ENCODE peak calls at places on chromosomes 1 and 21, in eight cellular contexts. G is GM23338, H is MM.1S, U is HCT116, Q is OCI-LY7, N is neural progenitor cell, X is PC-3, A is hepatocyte. C is an unnamed sample.

GRCh38 chr1:225480825-225481434 is 53.1 kb upstream of the LBR start:
- DNase-seq in H (peak), A (peak), U (peak), G (peak), N (peak), X (peak), Q (peak), C (peak)

GRCh38 chr1:53689223-53689622 is 49.7 kb downstream of the GLIS1 start:
- DNase-seq in N (no peak), G (no peak), X (no peak), H (no peak), Q (no peak), U (no peak), A (no peak), C (no peak)

GRCh38 chr1:53498555-53499142 is 39.5 kb downstream of the DMRTB1 start:
- DNase-seq in U (no peak), A (no peak), G (no peak), X (peak), Q (no peak), N (no peak), H (no peak), C (peak)

GRCh38 chr21:22128671-22129070 is 1130.5 kb downstream of the NCAM2 start:
- DNase-seq in A (no peak), N (no peak), H (no peak), U (no peak), X (no peak), G (no peak), Q (no peak), C (no peak)

GRCh38 chr21:28632718-28633408 is 359.8 kb downstream of the LTN1 start:
- DNase-seq in U (no peak), Q (no peak), N (peak), G (peak), A (no peak), H (no peak), X (peak), C (peak)

GRCh38 chr1:67735806-67736627 is 51.0 kb downstream of the GADD45A start:
- DNase-seq in H (peak), A (peak), Q (peak), G (no peak), N (peak), X (peak), U (peak), C (peak)

GRCh38 chr1:9291914-9292360 is 757 bp upstream of the SPSB1 start:
- DNase-seq in U (no peak), A (peak), H (no peak), N (peak), X (peak), G (peak), Q (no peak), C (peak)

GRCh38 chr1:77282187-77282865 is 507 bp downstream of the AK5 start:
- DNase-seq in G (peak), U (no peak), H (peak), A (peak), X (peak), N (peak), Q (no peak), C (peak)

GRCh38 chr1:174258148-174258550 is 98.8 kb downstream of the RABGAP1L start:
- DNase-seq in U (peak), A (peak), H (peak), Q (peak), N (peak), G (peak), X (peak), C (peak)

GRCh38 chr1:229271448-229272120 is 673 bp downstream of the RAB4A start:
- DNase-seq in X (peak), N (peak), G (peak), U (no peak), H (peak), A (peak), Q (peak), C (peak)

GRCh38 chr1:247332901-247333361 is 1.3 kb upstream of the ZNF496 start:
- DNase-seq in Q (no peak), U (no peak), X (peak), A (peak), G (peak), N (peak), H (no peak), C (peak)

GRCh38 chr1:202283379-202283844 is 58.3 kb downstream of the UBE2T start:
- DNase-seq in U (peak), N (no peak), X (peak), H (peak), Q (peak), G (no peak), A (peak), C (peak)

GRCh38 chr1:172147541-172147940 is 272.9 kb upstream of the C1orf105 start:
- DNase-seq in Q (no peak), N (no peak), U (no peak), A (no peak), X (peak), H (no peak), G (no peak), C (no peak)

GRCh38 chr1:1000357-1001056 is 610 bp upstream of the HES4 start:
- DNase-seq in N (peak), G (peak), Q (no peak), A (peak), X (peak), U (peak), H (no peak), C (peak)

GRCh38 chr1:62484824-62485468 is 48.1 kb downstream of the USP1 start:
- DNase-seq in N (no peak), A (no peak), X (no peak), Q (no peak), H (no peak), G (no peak), U (no peak), C (no peak)

GRCh38 chr1:161217831-161218230 is 2.7 kb downstream of the FCER1G start:
- DNase-seq in H (no peak), U (no peak), N (no peak), A (no peak), Q (no peak), X (no peak), G (no peak), C (no peak)

GRCh38 chr1:159015440-159015909 is 5.8 kb downstream of the IFI16 start:
- DNase-seq in G (no peak), N (no peak), H (peak), U (no peak), A (peak), Q (peak), X (peak), C (peak)

GRCh38 chr1:205612104-205612503 is 19.7 kb downstream of the ELK4 start:
- DNase-seq in Q (no peak), H (no peak), A (no peak), U (no peak), G (no peak), X (no peak), N (no peak), C (no peak)

GRCh38 chr1:114691061-114691460 is 4.3 kb downstream of the AMPD1 start:
- DNase-seq in U (no peak), G (no peak), Q (no peak), A (no peak), H (no peak), X (peak), N (no peak), C (no peak)

GRCh38 chr1:165600793-165601192 is 30.2 kb upstream of the MGST3 start:
- DNase-seq in N (no peak), Q (no peak), H (no peak), A (no peak), G (no peak), U (no peak), X (no peak), C (no peak)

GRCh38 chr1:12053752-12054548 is 9.2 kb upstream of the TNFRSF8 start:
- DNase-seq in G (no peak), A (no peak), N (no peak), Q (no peak), U (no peak), H (no peak), X (no peak), C (no peak)

GRCh38 chr1:244346972-244347618 is 104.6 kb downstream of the ADSS2 start:
- DNase-seq in A (no peak), X (peak), H (no peak), U (no peak), N (no peak), Q (no peak), G (no peak), C (no peak)

GRCh38 chr1:111334169-111334568 is 43.5 kb downstream of the CHIA start:
- DNase-seq in H (peak), Q (peak), U (peak), X (peak), A (peak), N (peak), G (peak), C (peak)

DNA sequence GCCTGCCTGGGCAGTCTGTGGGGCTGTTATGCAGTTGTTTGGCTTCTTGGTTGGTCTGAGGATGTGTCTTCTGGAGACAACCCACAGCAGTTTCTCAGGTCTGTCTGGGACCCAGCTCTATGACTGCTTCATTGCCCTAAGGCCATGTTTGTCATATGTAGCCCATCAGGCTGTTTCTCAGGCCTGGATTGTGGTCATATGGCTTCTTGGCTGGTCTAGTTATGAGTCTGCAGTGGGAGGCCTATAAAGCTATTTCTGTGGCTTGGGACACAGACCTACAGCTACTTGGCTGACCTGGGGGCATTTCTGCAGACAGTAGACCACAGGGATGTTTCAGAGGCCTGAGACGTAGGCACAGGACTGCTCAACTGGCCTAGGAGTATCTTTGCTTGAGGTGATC is 41.5 kb downstream of the CHIA start:
- DNase-seq in A (no peak), U (no peak), N (no peak), H (no peak), G (no peak), X (no peak), Q (no peak), C (no peak)
- H3K4me2 ChIP-seq in A (no peak), U (no peak), N (no peak), H (no peak), G (no peak), X (no peak), Q (no peak), C (no peak)

GRCh38 chr1:95043141-95043980 is 29.4 kb downstream of the ALG14 start:
- DNase-seq in H (peak), G (peak), Q (peak), A (peak), U (peak), N (peak), X (peak), C (peak)

GRCh38 chr1:95039360-95040031 is 33.3 kb downstream of the ALG14 start:
- DNase-seq in G (no peak), Q (no peak), N (no peak), H (no peak), X (peak), U (no peak), A (peak), C (no peak)

GRCh38 chr1:95040032-95040525 is 32.7 kb downstream of the ALG14 start:
- DNase-seq in N (no peak), Q (no peak), X (peak), G (no peak), A (no peak), U (no peak), H (no peak), C (no peak)

GRCh38 chr1:95041491-95042165 is 31.1 kb downstream of the ALG14 start:
- DNase-seq in H (peak), X (peak), U (peak), Q (peak), G (no peak), A (peak), N (peak), C (peak)

DNA sequence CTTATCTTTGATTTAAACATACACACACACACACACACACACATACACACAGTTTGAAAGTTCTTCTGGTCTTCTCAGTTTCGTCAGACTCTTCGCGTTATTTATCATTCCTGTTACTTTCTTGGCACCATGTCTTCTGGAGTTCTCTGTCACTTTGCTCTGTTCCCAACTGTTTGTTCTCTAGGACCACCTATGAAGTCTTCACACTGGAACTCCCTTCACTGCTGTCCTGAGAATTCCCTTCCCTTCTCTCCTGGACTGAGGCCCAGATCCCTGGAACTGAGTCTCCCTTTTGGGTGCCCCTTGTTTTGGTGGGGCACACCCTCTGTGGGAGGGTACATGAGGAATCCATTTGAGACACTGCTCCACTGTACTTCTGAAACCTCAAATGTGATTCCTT is 30.5 kb downstream of the ALG14 start:
- DNase-seq in H (no peak), Q (no peak), N (peak), X (no peak), A (peak), G (no peak), U (no peak), C (peak)
- H3K27ac ChIP-seq in H (no peak), Q (no peak), N (no peak), X (no peak), A (peak), G (no peak), U (no peak), C (peak)

GRCh38 chr1:55257958-55258357 is 42.8 kb upstream of the USP24 start:
- DNase-seq in G (no peak), U (no peak), H (peak), A (no peak), Q (peak), X (no peak), N (no peak), C (no peak)

GRCh38 chr1:55259906-55260608 is 44.9 kb upstream of the USP24 start:
- DNase-seq in X (no peak), Q (peak), U (no peak), G (no peak), N (peak), H (peak), A (no peak), C (no peak)

GRCh38 chr1:55262822-55263221 is 47.7 kb upstream of the USP24 start:
- DNase-seq in H (no peak), A (no peak), X (peak), G (no peak), N (no peak), U (no peak), Q (no peak), C (peak)
- TF ChIP-seq EZH2phosphoT487 in H (no peak), A (no peak), X (no peak), G (no peak), N (no peak), U (no peak), Q (no peak), C (no peak)

GRCh38 chr1:167563579-167564246 is 10.2 kb upstream of the CREG1 start:
- DNase-seq in X (peak), Q (no peak), G (no peak), H (peak), A (peak), N (no peak), U (no peak), C (no peak)
- H3K4me2 ChIP-seq in X (no peak), Q (no peak), G (no peak), H (peak), A (no peak), N (no peak), U (no peak), C (no peak)

GRCh38 chr1:26861286-26861701 is 1.7 kb upstream of the SFN start:
- DNase-seq in G (peak), Q (no peak), X (peak), U (peak), H (no peak), N (peak), A (no peak), C (peak)
- H3K27ac ChIP-seq in G (no peak), Q (no peak), X (peak), U (peak), H (no peak), N (no peak), A (no peak), C (no peak)

GRCh38 chr1:119504831-119505230 is 2.2 kb upstream of the HSD3B1 start:
- DNase-seq in H (no peak), G (no peak), A (no peak), X (no peak), N (no peak), U (no peak), Q (no peak), C (no peak)
- TF ChIP-seq EZH2phosphoT487 in H (no peak), G (no peak), A (no peak), X (no peak), N (no peak), U (no peak), Q (no peak), C (no peak)

DNA sequence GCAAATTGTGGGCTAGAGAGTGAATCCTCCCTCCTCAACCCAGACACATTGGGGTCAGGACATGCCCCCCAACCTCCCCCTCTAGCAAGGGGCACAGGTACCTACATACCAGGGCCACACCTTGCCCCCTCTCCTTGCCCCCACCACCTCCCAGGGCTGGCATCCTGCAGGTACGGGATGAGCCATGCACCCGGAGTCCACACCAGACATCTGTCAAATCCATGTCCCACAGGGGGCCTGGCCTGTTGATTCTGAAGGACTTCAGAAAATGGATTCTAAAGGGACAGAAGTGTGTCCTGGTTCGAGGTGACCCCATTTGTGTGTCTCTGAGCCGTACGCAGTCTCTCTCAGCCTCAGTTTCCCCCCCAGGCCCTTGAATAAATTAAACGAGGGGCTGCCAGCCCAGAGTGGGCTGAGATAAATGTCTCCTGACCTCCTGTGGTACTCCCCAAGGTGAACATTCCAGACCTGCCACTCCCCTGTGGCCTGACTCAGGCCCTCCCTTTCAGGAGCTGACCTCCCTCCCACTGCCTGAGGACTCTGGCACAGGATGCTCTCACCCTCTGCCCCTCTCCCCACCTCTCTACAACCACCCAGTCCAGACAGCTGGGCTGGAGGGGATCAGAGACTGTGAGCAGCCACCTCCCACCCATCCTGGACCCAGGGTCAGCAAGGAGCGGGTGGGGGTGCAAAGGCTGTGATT is 94.5 kb downstream of the EPHB2 start:
- DNase-seq in G (no peak), N (no peak), H (no peak), Q (no peak), U (no peak), A (no peak), X (peak), C (no peak)
- H3K4me2 ChIP-seq in G (peak), N (peak), H (no peak), Q (no peak), U (no peak), A (no peak), X (no peak), C (no peak)

GRCh38 chr1:155320252-155320651 is 442 bp upstream of the RUSC1 start:
- DNase-seq in N (no peak), H (no peak), Q (no peak), G (no peak), A (no peak), U (no peak), X (no peak), C (no peak)
- H3K27ac ChIP-seq in N (no peak), H (no peak), Q (no peak), G (peak), A (no peak), U (no peak), X (no peak), C (peak)

DNA sequence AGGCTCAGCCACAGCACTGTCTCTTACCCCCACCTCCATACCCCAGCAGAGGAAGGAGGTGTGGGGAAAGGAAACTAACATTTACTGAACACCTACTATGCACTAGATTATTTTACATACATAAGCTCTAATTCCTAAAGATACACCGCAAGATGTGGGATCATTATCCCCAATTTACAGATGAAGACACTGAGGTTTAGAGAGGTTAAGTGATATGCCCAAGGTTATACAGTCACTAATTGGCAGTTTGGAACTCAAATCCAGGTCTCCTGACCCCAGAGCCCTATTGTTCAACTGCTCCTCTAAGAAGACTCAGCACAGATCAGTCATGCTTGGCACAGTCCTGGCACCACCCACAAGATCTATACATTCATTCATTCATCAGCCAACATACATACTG is 3.7 kb upstream of the TENT5B start:
- DNase-seq in Q (no peak), A (no peak), H (no peak), X (no peak), N (no peak), U (no peak), G (no peak), C (no peak)
- TF ChIP-seq EZH2phosphoT487 in Q (no peak), A (no peak), H (no peak), X (no peak), N (no peak), U (no peak), G (no peak), C (no peak)

C was measured in GM23248.